ENCODE peak calls at places on chromosomes 1 and 21, in six cellular contexts. One of them, this sample, is unnamed.

GRCh38 chr1:184838374-184838995 is 83.8 kb upstream of the EDEM3 start:
- DNase-seq in H1: no peak
- DNase-seq in GM12878: no peak
- DNase-seq in GM12891: no peak
- DNase-seq in K562: no peak
- DNase-seq in HepG2: no peak
- DNase-seq in this sample: no peak

GRCh38 chr1:20974069-20974468 is 187.0 kb upstream of the HP1BP3 start:
- DNase-seq in H1: no peak
- DNase-seq in GM12878: no peak
- DNase-seq in GM12891: no peak
- DNase-seq in K562: no peak
- DNase-seq in HepG2: no peak
- DNase-seq in this sample: no peak

GRCh38 chr1:171251741-171252300 is 3.5 kb downstream of the FMO1 start:
- DNase-seq in H1: no peak
- DNase-seq in GM12878: no peak
- DNase-seq in GM12891: no peak
- DNase-seq in K562: peak
- DNase-seq in HepG2: peak
- DNase-seq in this sample: no peak

GRCh38 chr1:51942281-51942680 is 48.2 kb downstream of the RAB3B start:
- DNase-seq in H1: no peak
- DNase-seq in GM12878: no peak
- DNase-seq in GM12891: no peak
- DNase-seq in K562: no peak
- DNase-seq in HepG2: no peak
- DNase-seq in this sample: no peak

GRCh38 chr1:94327001-94327685 is 89.8 kb upstream of the ARHGAP29 start:
- DNase-seq in H1: peak
- DNase-seq in GM12878: no peak
- DNase-seq in GM12891: no peak
- DNase-seq in K562: no peak
- DNase-seq in HepG2: no peak
- DNase-seq in this sample: no peak

GRCh38 chr1:88524129-88524528 is 159.9 kb upstream of the PKN2 start:
- DNase-seq in H1: no peak
- DNase-seq in GM12878: no peak
- DNase-seq in GM12891: no peak
- DNase-seq in K562: no peak
- DNase-seq in HepG2: no peak
- DNase-seq in this sample: no peak

GRCh38 chr1:16606106-16606505 is 7.3 kb downstream of the NBPF1 start:
- DNase-seq in H1: no peak
- DNase-seq in GM12878: no peak
- DNase-seq in GM12891: no peak
- DNase-seq in K562: no peak
- DNase-seq in HepG2: no peak
- DNase-seq in this sample: no peak

GRCh38 chr1:90386899-90387334 is 330.2 kb downstream of the BARHL2 start:
- DNase-seq in H1: no peak
- DNase-seq in GM12878: no peak
- DNase-seq in GM12891: no peak
- DNase-seq in K562: no peak
- DNase-seq in HepG2: no peak
- DNase-seq in this sample: no peak

GRCh38 chr1:17306921-17307320 is 1.1 kb upstream of the PADI4 start:
- DNase-seq in H1: no peak
- DNase-seq in GM12878: no peak
- DNase-seq in GM12891: no peak
- DNase-seq in K562: no peak
- DNase-seq in HepG2: no peak
- DNase-seq in this sample: no peak

GRCh38 chr21:42040411-42041180 is 30.4 kb upstream of the ZBTB21 start:
- DNase-seq in H1: no peak
- DNase-seq in GM12878: no peak
- DNase-seq in GM12891: no peak
- DNase-seq in K562: no peak
- DNase-seq in HepG2: peak
- DNase-seq in this sample: no peak

GRCh38 chr1:103514920-103515503 is 10.5 kb upstream of the RNPC3 start:
- DNase-seq in H1: no peak
- DNase-seq in GM12878: peak
- DNase-seq in GM12891: no peak
- DNase-seq in K562: peak
- DNase-seq in HepG2: peak
- DNase-seq in this sample: no peak

GRCh38 chr1:39590546-39590945 is 14.0 kb upstream of the PABPC4 start:
- DNase-seq in H1: no peak
- DNase-seq in GM12878: no peak
- DNase-seq in GM12891: no peak
- DNase-seq in K562: no peak
- DNase-seq in HepG2: no peak
- DNase-seq in this sample: no peak

GRCh38 chr1:234620272-234620711 is 10.3 kb upstream of the IRF2BP2 start:
- DNase-seq in H1: no peak
- DNase-seq in GM12878: no peak
- DNase-seq in GM12891: no peak
- DNase-seq in K562: no peak
- DNase-seq in HepG2: no peak
- DNase-seq in this sample: no peak

GRCh38 chr1:32071758-32072621 is 749 bp upstream of the TMEM39B start:
- DNase-seq in H1: no peak
- DNase-seq in GM12878: no peak
- DNase-seq in GM12891: no peak
- DNase-seq in K562: no peak
- DNase-seq in HepG2: peak
- DNase-seq in this sample: no peak

GRCh38 chr1:32074841-32075240 is 2.1 kb downstream of the TMEM39B start:
- DNase-seq in H1: no peak
- DNase-seq in GM12878: no peak
- DNase-seq in GM12891: no peak
- DNase-seq in K562: no peak
- DNase-seq in HepG2: no peak
- DNase-seq in this sample: no peak

GRCh38 chr1:32068891-32069590 is 3.7 kb upstream of the TMEM39B start:
- DNase-seq in H1: no peak
- DNase-seq in GM12878: no peak
- DNase-seq in GM12891: no peak
- DNase-seq in K562: no peak
- DNase-seq in HepG2: no peak
- DNase-seq in this sample: no peak

GRCh38 chr1:32073387-32074229 is 869 bp downstream of the TMEM39B start:
- DNase-seq in H1: no peak
- DNase-seq in GM12878: peak
- DNase-seq in GM12891: no peak
- DNase-seq in K562: no peak
- DNase-seq in HepG2: no peak
- DNase-seq in this sample: no peak

GRCh38 chr1:32072622-32073386 is at the start of gene TMEM39B:
- DNase-seq in H1: peak
- DNase-seq in GM12878: peak
- DNase-seq in GM12891: peak
- DNase-seq in K562: peak
- DNase-seq in HepG2: peak
- DNase-seq in this sample: peak
- TF ChIP-seq POLR2A in H1: peak
- TF ChIP-seq POLR2A in GM12878: peak
- TF ChIP-seq POLR2A in GM12891: peak
- TF ChIP-seq POLR2A in K562: peak
- TF ChIP-seq POLR2A in HepG2: peak
- TF ChIP-seq POLR2A in this sample: peak

GRCh38 chr1:207581496-207582168 is 63.3 kb upstream of the CR1L start:
- DNase-seq in H1: no peak
- DNase-seq in GM12878: no peak
- DNase-seq in GM12891: no peak
- DNase-seq in K562: no peak
- DNase-seq in HepG2: no peak
- DNase-seq in this sample: no peak
- TF ChIP-seq TAF1 in H1: no peak
- TF ChIP-seq TAF1 in GM12878: no peak
- TF ChIP-seq TAF1 in GM12891: no peak
- TF ChIP-seq TAF1 in K562: no peak
- TF ChIP-seq TAF1 in HepG2: no peak
- TF ChIP-seq TAF1 in this sample: no peak

GRCh38 chr1:151800830-151801229 is 4.4 kb downstream of the LINGO4 start:
- DNase-seq in H1: no peak
- DNase-seq in GM12878: no peak
- DNase-seq in GM12891: no peak
- DNase-seq in K562: no peak
- DNase-seq in HepG2: no peak
- DNase-seq in this sample: no peak

GRCh38 chr1:151801846-151802245 is 3.4 kb downstream of the LINGO4 start:
- DNase-seq in H1: no peak
- DNase-seq in GM12878: no peak
- DNase-seq in GM12891: no peak
- DNase-seq in K562: no peak
- DNase-seq in HepG2: no peak
- DNase-seq in this sample: no peak

GRCh38 chr1:151798571-151798970 is 6.6 kb downstream of the LINGO4 start:
- DNase-seq in H1: no peak
- DNase-seq in GM12878: no peak
- DNase-seq in GM12891: no peak
- DNase-seq in K562: no peak
- DNase-seq in HepG2: no peak
- DNase-seq in this sample: no peak

GRCh38 chr1:151801310-151801820 is 3.9 kb downstream of the LINGO4 start:
- DNase-seq in H1: no peak
- DNase-seq in GM12878: no peak
- DNase-seq in GM12891: no peak
- DNase-seq in K562: no peak
- DNase-seq in HepG2: no peak
- DNase-seq in this sample: no peak

DNA sequence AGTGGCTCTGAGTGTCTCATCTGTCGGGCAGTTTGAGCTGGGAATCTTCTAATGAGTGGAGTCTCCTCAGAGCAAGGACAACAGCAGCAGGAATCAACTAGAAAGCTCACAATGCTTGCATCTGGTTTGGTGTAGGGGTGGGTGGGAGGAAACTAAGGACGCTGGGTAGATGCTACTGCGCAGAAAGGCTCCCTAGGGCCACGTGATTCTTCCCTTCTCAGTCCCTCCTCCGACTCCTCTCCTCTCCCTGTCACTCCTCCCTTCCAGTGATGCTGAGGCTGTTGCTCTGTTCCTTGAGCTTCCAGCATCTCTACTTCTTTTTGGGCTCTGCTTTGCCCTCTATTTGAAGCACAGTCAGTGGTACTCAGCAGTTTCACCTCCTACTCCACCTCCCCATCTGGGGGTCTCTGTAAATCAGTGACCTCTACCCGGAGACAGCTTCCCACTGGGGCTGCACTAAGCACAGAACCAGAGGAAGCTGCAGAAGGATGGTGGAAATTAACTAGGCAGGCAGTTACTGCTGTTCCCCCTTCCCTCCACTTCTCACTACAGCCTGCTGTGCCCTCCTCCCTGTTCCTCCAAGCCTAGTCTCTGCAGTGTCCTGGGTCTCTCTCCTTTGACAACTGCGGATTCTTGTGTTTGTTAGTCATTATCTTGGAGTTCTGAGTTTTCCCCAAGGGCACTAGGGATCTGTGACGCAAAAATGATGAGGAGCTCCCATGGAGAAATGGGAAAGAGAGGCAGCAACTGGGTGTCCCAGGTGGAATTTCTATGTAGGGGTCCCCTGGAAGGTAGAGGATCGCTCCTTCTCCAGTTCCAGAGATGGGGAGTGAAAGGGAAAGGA is 5.8 kb downstream of the LINGO4 start:
- DNase-seq in H1: no peak
- DNase-seq in GM12878: no peak
- DNase-seq in GM12891: no peak
- DNase-seq in K562: no peak
- DNase-seq in HepG2: no peak
- DNase-seq in this sample: no peak
- TF ChIP-seq POLR2AphosphoS5 in H1: no peak
- TF ChIP-seq POLR2AphosphoS5 in GM12878: no peak
- TF ChIP-seq POLR2AphosphoS5 in GM12891: no peak
- TF ChIP-seq POLR2AphosphoS5 in K562: no peak
- TF ChIP-seq POLR2AphosphoS5 in HepG2: no peak
- TF ChIP-seq POLR2AphosphoS5 in this sample: no peak

DNA sequence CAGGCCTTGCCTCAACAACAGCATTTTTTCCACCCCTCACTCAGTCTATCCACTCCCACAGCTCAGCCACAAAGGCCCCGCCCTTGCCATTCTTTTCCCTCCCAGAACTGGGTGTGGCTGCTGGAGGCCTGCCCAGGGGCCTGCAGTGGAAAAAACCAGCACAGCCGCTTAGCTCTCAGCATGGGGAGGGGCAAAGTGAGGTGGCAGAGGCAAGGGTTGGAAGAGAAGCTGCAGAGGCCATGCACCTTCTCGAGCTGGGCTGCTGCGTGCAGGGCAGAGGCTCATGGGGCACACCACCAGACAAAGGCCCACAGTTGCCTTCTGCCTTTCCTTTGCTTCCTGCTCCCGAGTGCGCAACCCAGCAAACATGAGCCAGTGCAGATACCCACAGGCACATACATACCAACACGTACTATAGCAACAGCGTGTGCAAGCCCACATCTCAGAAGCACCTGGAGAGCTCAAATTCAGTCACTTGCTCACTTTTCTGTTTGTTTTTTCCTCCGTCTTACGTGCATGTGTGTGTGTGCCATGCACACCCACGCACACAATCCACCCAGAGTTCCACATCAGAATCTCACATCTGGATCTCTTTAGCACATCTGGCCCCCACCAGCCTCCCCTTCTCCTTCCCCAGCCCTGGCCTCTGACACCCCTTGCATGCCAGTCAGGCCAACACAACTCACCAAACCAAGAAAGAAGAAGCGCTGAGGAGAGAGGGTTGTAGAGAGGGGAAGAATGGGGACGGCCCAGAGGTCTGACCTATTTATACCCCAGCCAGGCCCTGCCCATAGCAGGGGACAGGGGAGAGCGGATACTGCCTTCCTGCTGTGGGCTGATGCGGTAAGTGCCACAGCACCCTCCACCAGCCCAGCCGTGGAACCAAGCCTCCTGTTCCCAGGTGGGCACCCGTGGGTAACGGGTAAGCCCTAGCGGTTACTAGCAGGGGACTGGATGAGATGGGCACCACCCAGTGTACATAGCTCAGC is at the start of gene S100A4:
- DNase-seq in H1: no peak
- DNase-seq in GM12878: peak
- DNase-seq in GM12891: peak
- DNase-seq in K562: peak
- DNase-seq in HepG2: peak
- DNase-seq in this sample: peak
- TF ChIP-seq POLR2A in H1: peak
- TF ChIP-seq POLR2A in GM12878: peak
- TF ChIP-seq POLR2A in GM12891: no peak
- TF ChIP-seq POLR2A in K562: no peak
- TF ChIP-seq POLR2A in HepG2: peak
- TF ChIP-seq POLR2A in this sample: no peak

This sample was measured in GM12892.